ENCODE peak calls at places on chromosomes 1 and 21, in seven cellular contexts. One of them, this sample, is unnamed.

GRCh38 chr1:203598736-203599135 is 27.9 kb upstream of the ATP2B4 start:
- DNase-seq in stimulated activated CD8-positive, alpha-beta memory T cell treated with anti-CD3 and anti-CD28 coated beads, Interleukin-4, amount 100 ng/mL, for 1 hour: no peak
- DNase-seq in chondrocyte: no peak
- DNase-seq in mesenchymal stem cell: no peak
- DNase-seq in central memory CD4-positive, alpha-beta T cell: no peak
- DNase-seq in transverse colon: no peak
- DNase-seq in cardiac muscle cell: no peak
- DNase-seq in this sample: no peak

GRCh38 chr1:231487019-231487418 is 41.5 kb upstream of the TSNAX start:
- DNase-seq in transverse colon: peak
- DNase-seq in cardiac muscle cell: peak
- DNase-seq in stimulated activated CD8-positive, alpha-beta memory T cell treated with anti-CD3 and anti-CD28 coated beads, Interleukin-4, amount 100 ng/mL, for 1 hour: no peak
- DNase-seq in chondrocyte: no peak
- DNase-seq in mesenchymal stem cell: peak
- DNase-seq in central memory CD4-positive, alpha-beta T cell: no peak
- DNase-seq in this sample: peak

GRCh38 chr21:31781737-31782136 is 49.8 kb upstream of the SCAF4 start:
- DNase-seq in transverse colon: no peak
- DNase-seq in central memory CD4-positive, alpha-beta T cell: no peak
- DNase-seq in stimulated activated CD8-positive, alpha-beta memory T cell treated with anti-CD3 and anti-CD28 coated beads, Interleukin-4, amount 100 ng/mL, for 1 hour: no peak
- DNase-seq in cardiac muscle cell: peak
- DNase-seq in mesenchymal stem cell: peak
- DNase-seq in chondrocyte: no peak
- DNase-seq in this sample: peak

GRCh38 chr1:44594871-44595735 is 79.2 kb downstream of the TMEM53 start:
- DNase-seq in central memory CD4-positive, alpha-beta T cell: peak
- DNase-seq in stimulated activated CD8-positive, alpha-beta memory T cell treated with anti-CD3 and anti-CD28 coated beads, Interleukin-4, amount 100 ng/mL, for 1 hour: peak
- DNase-seq in chondrocyte: peak
- DNase-seq in transverse colon: peak
- DNase-seq in cardiac muscle cell: peak
- DNase-seq in mesenchymal stem cell: peak
- DNase-seq in this sample: peak

GRCh38 chr1:11648732-11649158 is 5.5 kb downstream of the FBXO2 start:
- DNase-seq in mesenchymal stem cell: no peak
- DNase-seq in cardiac muscle cell: no peak
- DNase-seq in central memory CD4-positive, alpha-beta T cell: peak
- DNase-seq in transverse colon: peak
- DNase-seq in chondrocyte: no peak
- DNase-seq in stimulated activated CD8-positive, alpha-beta memory T cell treated with anti-CD3 and anti-CD28 coated beads, Interleukin-4, amount 100 ng/mL, for 1 hour: no peak
- DNase-seq in this sample: peak

GRCh38 chr1:40625076-40625475 is 40.4 kb downstream of the RIMS3 start:
- DNase-seq in transverse colon: peak
- DNase-seq in stimulated activated CD8-positive, alpha-beta memory T cell treated with anti-CD3 and anti-CD28 coated beads, Interleukin-4, amount 100 ng/mL, for 1 hour: no peak
- DNase-seq in mesenchymal stem cell: no peak
- DNase-seq in chondrocyte: no peak
- DNase-seq in cardiac muscle cell: peak
- DNase-seq in central memory CD4-positive, alpha-beta T cell: no peak
- DNase-seq in this sample: peak

GRCh38 chr1:174836543-174836942 is 163.2 kb upstream of the CACYBP start:
- DNase-seq in cardiac muscle cell: no peak
- DNase-seq in mesenchymal stem cell: no peak
- DNase-seq in transverse colon: no peak
- DNase-seq in stimulated activated CD8-positive, alpha-beta memory T cell treated with anti-CD3 and anti-CD28 coated beads, Interleukin-4, amount 100 ng/mL, for 1 hour: no peak
- DNase-seq in central memory CD4-positive, alpha-beta T cell: no peak
- DNase-seq in chondrocyte: no peak
- DNase-seq in this sample: no peak

GRCh38 chr1:170461762-170462384 is 70.1 kb upstream of the GORAB start:
- DNase-seq in central memory CD4-positive, alpha-beta T cell: no peak
- DNase-seq in mesenchymal stem cell: peak
- DNase-seq in chondrocyte: no peak
- DNase-seq in transverse colon: no peak
- DNase-seq in cardiac muscle cell: peak
- DNase-seq in stimulated activated CD8-positive, alpha-beta memory T cell treated with anti-CD3 and anti-CD28 coated beads, Interleukin-4, amount 100 ng/mL, for 1 hour: no peak
- DNase-seq in this sample: no peak

GRCh38 chr1:11979453-11979817 is 809 bp upstream of the MFN2 start:
- DNase-seq in mesenchymal stem cell: no peak
- DNase-seq in stimulated activated CD8-positive, alpha-beta memory T cell treated with anti-CD3 and anti-CD28 coated beads, Interleukin-4, amount 100 ng/mL, for 1 hour: no peak
- DNase-seq in cardiac muscle cell: no peak
- DNase-seq in transverse colon: no peak
- DNase-seq in central memory CD4-positive, alpha-beta T cell: no peak
- DNase-seq in chondrocyte: no peak
- DNase-seq in this sample: no peak

GRCh38 chr1:89865498-89866385 is 44.9 kb downstream of the LRRC8D start:
- DNase-seq in chondrocyte: no peak
- DNase-seq in cardiac muscle cell: peak
- DNase-seq in central memory CD4-positive, alpha-beta T cell: no peak
- DNase-seq in mesenchymal stem cell: peak
- DNase-seq in stimulated activated CD8-positive, alpha-beta memory T cell treated with anti-CD3 and anti-CD28 coated beads, Interleukin-4, amount 100 ng/mL, for 1 hour: no peak
- DNase-seq in transverse colon: no peak
- DNase-seq in this sample: peak

GRCh38 chr1:37294096-37294495 is 180.3 kb upstream of the ZC3H12A start:
- DNase-seq in chondrocyte: no peak
- DNase-seq in transverse colon: no peak
- DNase-seq in cardiac muscle cell: no peak
- DNase-seq in stimulated activated CD8-positive, alpha-beta memory T cell treated with anti-CD3 and anti-CD28 coated beads, Interleukin-4, amount 100 ng/mL, for 1 hour: no peak
- DNase-seq in central memory CD4-positive, alpha-beta T cell: no peak
- DNase-seq in mesenchymal stem cell: no peak
- DNase-seq in this sample: no peak

GRCh38 chr1:53264048-53264447 is 25.7 kb upstream of the MAGOH start:
- DNase-seq in stimulated activated CD8-positive, alpha-beta memory T cell treated with anti-CD3 and anti-CD28 coated beads, Interleukin-4, amount 100 ng/mL, for 1 hour: no peak
- DNase-seq in transverse colon: no peak
- DNase-seq in chondrocyte: no peak
- DNase-seq in mesenchymal stem cell: no peak
- DNase-seq in central memory CD4-positive, alpha-beta T cell: no peak
- DNase-seq in cardiac muscle cell: no peak
- DNase-seq in this sample: no peak

GRCh38 chr1:180382326-180383115 is 119.9 kb downstream of the ACBD6 start:
- DNase-seq in chondrocyte: no peak
- DNase-seq in mesenchymal stem cell: no peak
- DNase-seq in stimulated activated CD8-positive, alpha-beta memory T cell treated with anti-CD3 and anti-CD28 coated beads, Interleukin-4, amount 100 ng/mL, for 1 hour: no peak
- DNase-seq in central memory CD4-positive, alpha-beta T cell: no peak
- DNase-seq in transverse colon: no peak
- DNase-seq in cardiac muscle cell: peak
- DNase-seq in this sample: no peak

GRCh38 chr1:55061706-55062321 is 22.5 kb downstream of the PCSK9 start:
- DNase-seq in stimulated activated CD8-positive, alpha-beta memory T cell treated with anti-CD3 and anti-CD28 coated beads, Interleukin-4, amount 100 ng/mL, for 1 hour: no peak
- DNase-seq in transverse colon: no peak
- DNase-seq in cardiac muscle cell: no peak
- DNase-seq in chondrocyte: peak
- DNase-seq in mesenchymal stem cell: no peak
- DNase-seq in central memory CD4-positive, alpha-beta T cell: no peak
- DNase-seq in this sample: no peak

GRCh38 chr1:59804301-59804700 is 10.4 kb upstream of the HOOK1 start:
- DNase-seq in stimulated activated CD8-positive, alpha-beta memory T cell treated with anti-CD3 and anti-CD28 coated beads, Interleukin-4, amount 100 ng/mL, for 1 hour: no peak
- DNase-seq in transverse colon: no peak
- DNase-seq in mesenchymal stem cell: no peak
- DNase-seq in cardiac muscle cell: no peak
- DNase-seq in chondrocyte: no peak
- DNase-seq in central memory CD4-positive, alpha-beta T cell: no peak
- DNase-seq in this sample: no peak

GRCh38 chr1:47759581-47760247 is 237.5 kb downstream of the TRABD2B start:
- DNase-seq in cardiac muscle cell: no peak
- DNase-seq in central memory CD4-positive, alpha-beta T cell: no peak
- DNase-seq in transverse colon: peak
- DNase-seq in chondrocyte: peak
- DNase-seq in stimulated activated CD8-positive, alpha-beta memory T cell treated with anti-CD3 and anti-CD28 coated beads, Interleukin-4, amount 100 ng/mL, for 1 hour: no peak
- DNase-seq in mesenchymal stem cell: no peak
- DNase-seq in this sample: no peak

GRCh38 chr1:230282157-230282556 is 144.0 kb downstream of the PGBD5 start:
- DNase-seq in stimulated activated CD8-positive, alpha-beta memory T cell treated with anti-CD3 and anti-CD28 coated beads, Interleukin-4, amount 100 ng/mL, for 1 hour: no peak
- DNase-seq in mesenchymal stem cell: no peak
- DNase-seq in central memory CD4-positive, alpha-beta T cell: no peak
- DNase-seq in transverse colon: peak
- DNase-seq in chondrocyte: no peak
- DNase-seq in cardiac muscle cell: no peak
- DNase-seq in this sample: peak

GRCh38 chr1:175629318-175629694 is 114.1 kb downstream of the TNR start:
- DNase-seq in cardiac muscle cell: no peak
- DNase-seq in central memory CD4-positive, alpha-beta T cell: no peak
- DNase-seq in mesenchymal stem cell: no peak
- DNase-seq in stimulated activated CD8-positive, alpha-beta memory T cell treated with anti-CD3 and anti-CD28 coated beads, Interleukin-4, amount 100 ng/mL, for 1 hour: no peak
- DNase-seq in transverse colon: no peak
- DNase-seq in chondrocyte: no peak
- DNase-seq in this sample: no peak

GRCh38 chr1:240765732-240766363 is 153.9 kb upstream of the GREM2 start:
- DNase-seq in central memory CD4-positive, alpha-beta T cell: no peak
- DNase-seq in transverse colon: no peak
- DNase-seq in mesenchymal stem cell: peak
- DNase-seq in stimulated activated CD8-positive, alpha-beta memory T cell treated with anti-CD3 and anti-CD28 coated beads, Interleukin-4, amount 100 ng/mL, for 1 hour: no peak
- DNase-seq in cardiac muscle cell: peak
- DNase-seq in chondrocyte: no peak
- DNase-seq in this sample: peak

GRCh38 chr1:2611034-2611501 is 21.7 kb downstream of the MMEL1 start:
- DNase-seq in chondrocyte: peak
- DNase-seq in central memory CD4-positive, alpha-beta T cell: no peak
- DNase-seq in mesenchymal stem cell: no peak
- DNase-seq in stimulated activated CD8-positive, alpha-beta memory T cell treated with anti-CD3 and anti-CD28 coated beads, Interleukin-4, amount 100 ng/mL, for 1 hour: no peak
- DNase-seq in cardiac muscle cell: peak
- DNase-seq in transverse colon: peak
- DNase-seq in this sample: peak

GRCh38 chr1:67489643-67490042 is 59.4 kb upstream of the SERBP1 start:
- DNase-seq in chondrocyte: no peak
- DNase-seq in stimulated activated CD8-positive, alpha-beta memory T cell treated with anti-CD3 and anti-CD28 coated beads, Interleukin-4, amount 100 ng/mL, for 1 hour: no peak
- DNase-seq in transverse colon: no peak
- DNase-seq in central memory CD4-positive, alpha-beta T cell: no peak
- DNase-seq in cardiac muscle cell: peak
- DNase-seq in mesenchymal stem cell: no peak
- DNase-seq in this sample: peak

GRCh38 chr1:3658231-3658615 is 5.9 kb downstream of the TP73 start:
- DNase-seq in chondrocyte: peak
- DNase-seq in cardiac muscle cell: no peak
- DNase-seq in mesenchymal stem cell: no peak
- DNase-seq in central memory CD4-positive, alpha-beta T cell: no peak
- DNase-seq in transverse colon: no peak
- DNase-seq in stimulated activated CD8-positive, alpha-beta memory T cell treated with anti-CD3 and anti-CD28 coated beads, Interleukin-4, amount 100 ng/mL, for 1 hour: no peak
- DNase-seq in this sample: no peak

GRCh38 chr1:171913385-171913784 is 72.1 kb downstream of the DNM3 start:
- DNase-seq in mesenchymal stem cell: no peak
- DNase-seq in stimulated activated CD8-positive, alpha-beta memory T cell treated with anti-CD3 and anti-CD28 coated beads, Interleukin-4, amount 100 ng/mL, for 1 hour: no peak
- DNase-seq in central memory CD4-positive, alpha-beta T cell: no peak
- DNase-seq in chondrocyte: no peak
- DNase-seq in transverse colon: peak
- DNase-seq in cardiac muscle cell: peak
- DNase-seq in this sample: no peak

GRCh38 chr1:62841587-62842169 is 57.7 kb downstream of the ATG4C start:
- DNase-seq in chondrocyte: no peak
- DNase-seq in stimulated activated CD8-positive, alpha-beta memory T cell treated with anti-CD3 and anti-CD28 coated beads, Interleukin-4, amount 100 ng/mL, for 1 hour: no peak
- DNase-seq in cardiac muscle cell: peak
- DNase-seq in central memory CD4-positive, alpha-beta T cell: peak
- DNase-seq in mesenchymal stem cell: peak
- DNase-seq in transverse colon: no peak
- DNase-seq in this sample: peak

GRCh38 chr21:18622383-18622782 is 218.8 kb upstream of the TMPRSS15 start:
- DNase-seq in transverse colon: no peak
- DNase-seq in cardiac muscle cell: no peak
- DNase-seq in central memory CD4-positive, alpha-beta T cell: no peak
- DNase-seq in chondrocyte: no peak
- DNase-seq in mesenchymal stem cell: no peak
- DNase-seq in stimulated activated CD8-positive, alpha-beta memory T cell treated with anti-CD3 and anti-CD28 coated beads, Interleukin-4, amount 100 ng/mL, for 1 hour: no peak
- DNase-seq in this sample: no peak

GRCh38 chr1:203136409-203137042 is 9.0 kb downstream of the ADORA1 start:
- DNase-seq in stimulated activated CD8-positive, alpha-beta memory T cell treated with anti-CD3 and anti-CD28 coated beads, Interleukin-4, amount 100 ng/mL, for 1 hour: no peak
- DNase-seq in transverse colon: no peak
- DNase-seq in chondrocyte: peak
- DNase-seq in central memory CD4-positive, alpha-beta T cell: no peak
- DNase-seq in cardiac muscle cell: no peak
- DNase-seq in mesenchymal stem cell: no peak
- DNase-seq in this sample: no peak

GRCh38 chr1:154838988-154839387 is 31.1 kb downstream of the KCNN3 start:
- DNase-seq in central memory CD4-positive, alpha-beta T cell: no peak
- DNase-seq in transverse colon: no peak
- DNase-seq in chondrocyte: no peak
- DNase-seq in mesenchymal stem cell: no peak
- DNase-seq in stimulated activated CD8-positive, alpha-beta memory T cell treated with anti-CD3 and anti-CD28 coated beads, Interleukin-4, amount 100 ng/mL, for 1 hour: no peak
- DNase-seq in cardiac muscle cell: no peak
- DNase-seq in this sample: no peak

GRCh38 chr1:172673761-172674160 is 14.9 kb downstream of the FASLG start:
- DNase-seq in central memory CD4-positive, alpha-beta T cell: no peak
- DNase-seq in stimulated activated CD8-positive, alpha-beta memory T cell treated with anti-CD3 and anti-CD28 coated beads, Interleukin-4, amount 100 ng/mL, for 1 hour: no peak
- DNase-seq in transverse colon: no peak
- DNase-seq in chondrocyte: no peak
- DNase-seq in mesenchymal stem cell: no peak
- DNase-seq in cardiac muscle cell: peak
- DNase-seq in this sample: no peak

GRCh38 chr1:5820026-5820421 is 172.2 kb downstream of the NPHP4 start:
- DNase-seq in cardiac muscle cell: no peak
- DNase-seq in transverse colon: no peak
- DNase-seq in stimulated activated CD8-positive, alpha-beta memory T cell treated with anti-CD3 and anti-CD28 coated beads, Interleukin-4, amount 100 ng/mL, for 1 hour: no peak
- DNase-seq in central memory CD4-positive, alpha-beta T cell: no peak
- DNase-seq in chondrocyte: peak
- DNase-seq in mesenchymal stem cell: no peak
- DNase-seq in this sample: no peak

GRCh38 chr1:3292868-3293562 is 161.4 kb upstream of the ARHGEF16 start:
- DNase-seq in stimulated activated CD8-positive, alpha-beta memory T cell treated with anti-CD3 and anti-CD28 coated beads, Interleukin-4, amount 100 ng/mL, for 1 hour: no peak
- DNase-seq in mesenchymal stem cell: no peak
- DNase-seq in cardiac muscle cell: no peak
- DNase-seq in transverse colon: no peak
- DNase-seq in central memory CD4-positive, alpha-beta T cell: no peak
- DNase-seq in chondrocyte: no peak
- DNase-seq in this sample: peak

This sample was measured in hepatocyte.